ENCODE peak calls at places on chromosomes 16 and 17, in ten cellular contexts. One of them, this sample, is unnamed.

GRCh38 chr17:82502207-82502606 is 17.3 kb upstream of the FOXK2 start:
- DNase-seq in nephron progenitor cell: no peak
- DNase-seq in dorsolateral prefrontal cortex: no peak
- DNase-seq in fibroblast of lung: peak; percentile 62
- DNase-seq in keratinocyte: no peak
- DNase-seq in CD8-positive, alpha-beta T cell: no peak
- DNase-seq in endothelial cell: no peak
- DNase-seq in Calu3: no peak
- DNase-seq in HFF-Myc: no peak
- DNase-seq in lung: no peak
- DNase-seq in this sample: no peak

GRCh38 chr17:70171159-70171558 is 1.8 kb downstream of the KCNJ2 start:
- DNase-seq in Calu3: no peak
- DNase-seq in CD8-positive, alpha-beta T cell: no peak
- DNase-seq in dorsolateral prefrontal cortex: no peak
- DNase-seq in endothelial cell: no peak
- DNase-seq in lung: no peak
- DNase-seq in nephron progenitor cell: no peak
- DNase-seq in HFF-Myc: no peak
- DNase-seq in fibroblast of lung: no peak
- DNase-seq in keratinocyte: no peak
- DNase-seq in this sample: no peak

GRCh38 chr16:23132921-23133532 is 16.2 kb downstream of the USP31 start:
- DNase-seq in endothelial cell: no peak
- DNase-seq in Calu3: no peak
- DNase-seq in lung: no peak
- DNase-seq in nephron progenitor cell: no peak
- DNase-seq in HFF-Myc: no peak
- DNase-seq in keratinocyte: no peak
- DNase-seq in dorsolateral prefrontal cortex: no peak
- DNase-seq in CD8-positive, alpha-beta T cell: no peak
- DNase-seq in fibroblast of lung: peak; percentile 39
- DNase-seq in this sample: no peak

GRCh38 chr16:4979736-4980660 is 21.9 kb downstream of the SEC14L5 start:
- DNase-seq in dorsolateral prefrontal cortex: no peak
- DNase-seq in keratinocyte: no peak
- DNase-seq in HFF-Myc: no peak
- DNase-seq in CD8-positive, alpha-beta T cell: no peak
- DNase-seq in lung: no peak
- DNase-seq in nephron progenitor cell: no peak
- DNase-seq in fibroblast of lung: no peak
- DNase-seq in Calu3: no peak
- DNase-seq in endothelial cell: no peak
- DNase-seq in this sample: no peak

GRCh38 chr17:15278381-15278780 is 13.3 kb upstream of the PMP22 start:
- DNase-seq in keratinocyte: no peak
- DNase-seq in lung: no peak
- DNase-seq in fibroblast of lung: no peak
- DNase-seq in nephron progenitor cell: peak; percentile 23
- DNase-seq in endothelial cell: no peak
- DNase-seq in Calu3: no peak
- DNase-seq in HFF-Myc: no peak
- DNase-seq in dorsolateral prefrontal cortex: no peak
- DNase-seq in CD8-positive, alpha-beta T cell: no peak
- DNase-seq in this sample: no peak

GRCh38 chr16:87150359-87151280 is 166.6 kb downstream of the C16orf95 start:
- DNase-seq in keratinocyte: no peak
- DNase-seq in endothelial cell: no peak
- DNase-seq in lung: no peak
- DNase-seq in CD8-positive, alpha-beta T cell: no peak
- DNase-seq in nephron progenitor cell: no peak
- DNase-seq in HFF-Myc: no peak
- DNase-seq in Calu3: no peak
- DNase-seq in fibroblast of lung: peak; percentile 17
- DNase-seq in dorsolateral prefrontal cortex: no peak
- DNase-seq in this sample: no peak

GRCh38 chr16:29943846-29944669 is 17.8 kb upstream of the TMEM219 start:
- DNase-seq in keratinocyte: peak; percentile 95
- DNase-seq in endothelial cell: no peak
- DNase-seq in nephron progenitor cell: peak; percentile 28
- DNase-seq in HFF-Myc: peak; percentile 98
- DNase-seq in fibroblast of lung: peak; percentile 98
- DNase-seq in dorsolateral prefrontal cortex: no peak
- DNase-seq in CD8-positive, alpha-beta T cell: no peak
- DNase-seq in lung: peak; percentile 53
- DNase-seq in Calu3: peak; percentile 82
- DNase-seq in this sample: no peak

GRCh38 chr16:30010817-30011504 is at the start of gene DOC2A:
- DNase-seq in HFF-Myc: no peak
- DNase-seq in CD8-positive, alpha-beta T cell: no peak
- DNase-seq in nephron progenitor cell: peak; percentile 72
- DNase-seq in fibroblast of lung: no peak
- DNase-seq in dorsolateral prefrontal cortex: no peak
- DNase-seq in keratinocyte: no peak
- DNase-seq in endothelial cell: peak; percentile 18
- DNase-seq in Calu3: peak; percentile 49
- DNase-seq in lung: no peak
- DNase-seq in this sample: no peak

GRCh38 chr16:29926675-29927522 is 873 bp upstream of the KCTD13 start:
- DNase-seq in endothelial cell: no peak
- DNase-seq in CD8-positive, alpha-beta T cell: no peak
- DNase-seq in dorsolateral prefrontal cortex: peak; percentile 50
- DNase-seq in HFF-Myc: no peak
- DNase-seq in nephron progenitor cell: peak; percentile 22
- DNase-seq in fibroblast of lung: peak; percentile 49
- DNase-seq in keratinocyte: no peak
- DNase-seq in Calu3: no peak
- DNase-seq in lung: no peak
- DNase-seq in this sample: no peak

GRCh38 chr16:66617010-66617434 is 12.5 kb downstream of the CMTM3 start:
- DNase-seq in dorsolateral prefrontal cortex: no peak
- DNase-seq in fibroblast of lung: no peak
- DNase-seq in nephron progenitor cell: no peak
- DNase-seq in endothelial cell: no peak
- DNase-seq in Calu3: no peak
- DNase-seq in HFF-Myc: no peak
- DNase-seq in keratinocyte: no peak
- DNase-seq in lung: no peak
- DNase-seq in CD8-positive, alpha-beta T cell: no peak
- DNase-seq in this sample: no peak

GRCh38 chr17:6269474-6269873 is 165.4 kb downstream of the AIPL1 start:
- DNase-seq in CD8-positive, alpha-beta T cell: no peak
- DNase-seq in Calu3: peak; percentile 51
- DNase-seq in endothelial cell: peak; percentile 76
- DNase-seq in nephron progenitor cell: peak; percentile 90
- DNase-seq in keratinocyte: no peak
- DNase-seq in fibroblast of lung: peak; percentile 14
- DNase-seq in HFF-Myc: no peak
- DNase-seq in lung: no peak
- DNase-seq in dorsolateral prefrontal cortex: no peak
- DNase-seq in this sample: peak; percentile 73

GRCh38 chr17:11598274-11599221 is at the start of gene DNAH9:
- DNase-seq in lung: peak; percentile 96
- DNase-seq in nephron progenitor cell: peak; percentile 99
- DNase-seq in endothelial cell: no peak
- DNase-seq in CD8-positive, alpha-beta T cell: no peak
- DNase-seq in Calu3: peak; percentile 93
- DNase-seq in fibroblast of lung: peak; percentile 27
- DNase-seq in dorsolateral prefrontal cortex: peak; percentile 95
- DNase-seq in HFF-Myc: peak; percentile 0
- DNase-seq in keratinocyte: peak; percentile 7
- DNase-seq in this sample: peak; percentile 90

GRCh38 chr16:23823475-23824407 is 12.0 kb upstream of the PRKCB start:
- DNase-seq in Calu3: no peak
- DNase-seq in dorsolateral prefrontal cortex: no peak
- DNase-seq in lung: no peak
- DNase-seq in endothelial cell: no peak
- DNase-seq in CD8-positive, alpha-beta T cell: no peak
- DNase-seq in keratinocyte: no peak
- DNase-seq in fibroblast of lung: no peak
- DNase-seq in nephron progenitor cell: no peak
- DNase-seq in HFF-Myc: no peak
- DNase-seq in this sample: no peak

GRCh38 chr17:48588074-48588415 is 2.0 kb downstream of the HOXB3 start:
- DNase-seq in endothelial cell: no peak
- DNase-seq in dorsolateral prefrontal cortex: no peak
- DNase-seq in CD8-positive, alpha-beta T cell: no peak
- DNase-seq in Calu3: no peak
- DNase-seq in keratinocyte: no peak
- DNase-seq in lung: no peak
- DNase-seq in fibroblast of lung: no peak
- DNase-seq in nephron progenitor cell: no peak
- DNase-seq in HFF-Myc: no peak
- DNase-seq in this sample: no peak

GRCh38 chr16:2719328-2720062 is 529 bp downstream of the PRSS27 start:
- DNase-seq in keratinocyte: no peak
- DNase-seq in endothelial cell: no peak
- DNase-seq in nephron progenitor cell: no peak
- DNase-seq in Calu3: peak; percentile 80
- DNase-seq in fibroblast of lung: no peak
- DNase-seq in CD8-positive, alpha-beta T cell: no peak
- DNase-seq in lung: peak; percentile 50
- DNase-seq in HFF-Myc: no peak
- DNase-seq in dorsolateral prefrontal cortex: no peak
- DNase-seq in this sample: no peak

GRCh38 chr16:25018972-25019617 is 3.9 kb upstream of the ARHGAP17 start:
- DNase-seq in fibroblast of lung: no peak
- DNase-seq in keratinocyte: no peak
- DNase-seq in endothelial cell: no peak
- DNase-seq in dorsolateral prefrontal cortex: no peak
- DNase-seq in nephron progenitor cell: no peak
- DNase-seq in CD8-positive, alpha-beta T cell: no peak
- DNase-seq in Calu3: no peak
- DNase-seq in HFF-Myc: no peak
- DNase-seq in lung: no peak
- DNase-seq in this sample: no peak

GRCh38 chr17:36849871-36850348 is 87.4 kb upstream of the LHX1 start:
- DNase-seq in HFF-Myc: peak; percentile 68
- DNase-seq in lung: no peak
- DNase-seq in keratinocyte: no peak
- DNase-seq in CD8-positive, alpha-beta T cell: no peak
- DNase-seq in endothelial cell: peak; percentile 38
- DNase-seq in nephron progenitor cell: no peak
- DNase-seq in Calu3: peak; percentile 50
- DNase-seq in fibroblast of lung: peak; percentile 34
- DNase-seq in dorsolateral prefrontal cortex: no peak
- DNase-seq in this sample: no peak
- TF ChIP-seq CTCF in HFF-Myc: peak; percentile 36
- TF ChIP-seq CTCF in lung: no peak
- TF ChIP-seq CTCF in keratinocyte: peak; percentile 28
- TF ChIP-seq CTCF in CD8-positive, alpha-beta T cell: no peak
- TF ChIP-seq CTCF in endothelial cell: no peak
- TF ChIP-seq CTCF in nephron progenitor cell: no peak
- TF ChIP-seq CTCF in Calu3: peak; percentile 59
- TF ChIP-seq CTCF in fibroblast of lung: no peak
- TF ChIP-seq CTCF in dorsolateral prefrontal cortex: no peak
- TF ChIP-seq CTCF in this sample: no peak

GRCh38 chr17:64641499-64641898 is 20.6 kb downstream of the SMURF2 start:
- DNase-seq in nephron progenitor cell: no peak
- DNase-seq in dorsolateral prefrontal cortex: no peak
- DNase-seq in endothelial cell: no peak
- DNase-seq in fibroblast of lung: peak; percentile 85
- DNase-seq in HFF-Myc: peak; percentile 52
- DNase-seq in keratinocyte: no peak
- DNase-seq in Calu3: no peak
- DNase-seq in CD8-positive, alpha-beta T cell: no peak
- DNase-seq in lung: no peak
- DNase-seq in this sample: no peak
- TF ChIP-seq CTCF in nephron progenitor cell: no peak
- TF ChIP-seq CTCF in dorsolateral prefrontal cortex: no peak
- TF ChIP-seq CTCF in endothelial cell: no peak
- TF ChIP-seq CTCF in fibroblast of lung: no peak
- TF ChIP-seq CTCF in HFF-Myc: no peak
- TF ChIP-seq CTCF in keratinocyte: no peak
- TF ChIP-seq CTCF in Calu3: no peak
- TF ChIP-seq CTCF in CD8-positive, alpha-beta T cell: no peak
- TF ChIP-seq CTCF in lung: no peak
- TF ChIP-seq CTCF in this sample: no peak

DNA sequence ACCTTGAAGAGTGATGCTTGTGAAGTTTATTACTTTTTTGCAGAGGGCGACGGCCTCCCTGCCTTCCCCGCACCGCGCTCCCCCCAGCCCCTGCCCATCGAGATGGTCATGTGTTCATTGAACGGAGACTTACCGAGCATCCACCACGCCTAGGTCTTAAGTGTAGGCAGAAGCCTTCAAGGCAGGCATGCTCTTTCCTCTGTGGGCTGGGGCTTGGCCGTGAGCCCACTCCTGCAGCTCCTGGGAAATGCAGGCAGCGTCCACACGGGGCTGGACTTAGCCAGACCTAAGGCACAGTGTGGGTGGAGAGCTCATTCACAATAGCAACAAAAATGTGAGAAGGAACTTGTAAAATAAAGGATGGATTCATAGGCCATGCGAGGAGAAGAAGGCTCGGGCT is 19.2 kb downstream of the RNF213 start:
- DNase-seq in keratinocyte: no peak
- DNase-seq in fibroblast of lung: peak; percentile 65
- DNase-seq in dorsolateral prefrontal cortex: peak; percentile 45
- DNase-seq in CD8-positive, alpha-beta T cell: no peak
- DNase-seq in nephron progenitor cell: no peak
- DNase-seq in Calu3: no peak
- DNase-seq in lung: no peak
- DNase-seq in HFF-Myc: peak; percentile 20
- DNase-seq in endothelial cell: no peak
- DNase-seq in this sample: no peak
- TF ChIP-seq CTCF in keratinocyte: no peak
- TF ChIP-seq CTCF in fibroblast of lung: no peak
- TF ChIP-seq CTCF in dorsolateral prefrontal cortex: no peak
- TF ChIP-seq CTCF in CD8-positive, alpha-beta T cell: no peak
- TF ChIP-seq CTCF in nephron progenitor cell: no peak
- TF ChIP-seq CTCF in Calu3: no peak
- TF ChIP-seq CTCF in lung: no peak
- TF ChIP-seq CTCF in HFF-Myc: no peak
- TF ChIP-seq CTCF in endothelial cell: no peak
- TF ChIP-seq CTCF in this sample: no peak

GRCh38 chr16:81598083-81598482 is 153.5 kb downstream of the CMIP start:
- DNase-seq in lung: no peak
- DNase-seq in CD8-positive, alpha-beta T cell: no peak
- DNase-seq in dorsolateral prefrontal cortex: no peak
- DNase-seq in endothelial cell: no peak
- DNase-seq in Calu3: no peak
- DNase-seq in fibroblast of lung: no peak
- DNase-seq in keratinocyte: no peak
- DNase-seq in HFF-Myc: no peak
- DNase-seq in nephron progenitor cell: no peak
- DNase-seq in this sample: no peak
- TF ChIP-seq CTCF in lung: no peak
- TF ChIP-seq CTCF in CD8-positive, alpha-beta T cell: no peak
- TF ChIP-seq CTCF in dorsolateral prefrontal cortex: no peak
- TF ChIP-seq CTCF in endothelial cell: no peak
- TF ChIP-seq CTCF in Calu3: peak; percentile 44
- TF ChIP-seq CTCF in fibroblast of lung: no peak
- TF ChIP-seq CTCF in keratinocyte: no peak
- TF ChIP-seq CTCF in HFF-Myc: peak; percentile 12
- TF ChIP-seq CTCF in nephron progenitor cell: no peak
- TF ChIP-seq CTCF in this sample: no peak